ENCODE peak calls at places on chromosome 9, in five cellular contexts. W is lower lobe of right lung, Q is PC-3, O is uterus, G is fibroblast of lung. K is an unnamed sample. For H3K27me3, the result is how much of the 10 kb centered on the place peaks cover.

GRCh38 chr9:87567566-87567965 is 69.9 kb downstream of the DAPK1 start:
- DNase-seq in W (no peak), G (peak), Q (no peak), O (no peak), K (no peak)

GRCh38 chr9:134676886-134677285 is 35.3 kb downstream of the COL5A1 start:
- DNase-seq in Q (no peak), O (no peak), G (no peak), W (peak), K (no peak)

GRCh38 chr9:26579047-26579446 is 313.6 kb downstream of the CAAP1 start:
- DNase-seq in G (no peak), O (no peak), W (no peak), Q (no peak), K (no peak)

GRCh38 chr9:121286973-121287721 is 19.2 kb downstream of the GSN start:
- DNase-seq in Q (peak), O (peak), W (peak), G (peak), K (peak)

GRCh38 chr9:131382850-131383729 is 10.8 kb upstream of the PRRC2B start:
- DNase-seq in G (peak), W (no peak), Q (peak), O (peak), K (peak)

GRCh38 chr9:6944093-6944551 is 186.3 kb downstream of the KDM4C start:
- DNase-seq in G (peak), O (no peak), Q (peak), W (no peak), K (peak)

GRCh38 chr9:68947842-68948569 is 65.9 kb downstream of the PRKACG start:
- DNase-seq in G (no peak), W (no peak), O (no peak), Q (no peak), K (no peak)

GRCh38 chr9:122180633-122181032 is 20.9 kb downstream of the MORN5 start:
- DNase-seq in G (peak), W (no peak), O (peak), Q (peak), K (peak)

GRCh38 chr9:13598738-13599137 is 319.2 kb upstream of the MPDZ start:
- DNase-seq in W (no peak), G (peak), Q (no peak), O (no peak), K (no peak)

GRCh38 chr9:3879731-3880493 is 354.1 kb upstream of the RFX3 start:
- DNase-seq in O (no peak), G (no peak), W (no peak), Q (peak), K (no peak)

GRCh38 chr9:23636199-23636598 is 189.8 kb downstream of the ELAVL2 start:
- DNase-seq in W (no peak), G (no peak), O (no peak), Q (no peak), K (no peak)

GRCh38 chr9:34777667-34778066 is 67.7 kb upstream of the CCL21 start:
- DNase-seq in G (no peak), O (no peak), Q (no peak), W (no peak), K (no peak)

GRCh38 chr9:6557883-6558282 is 87.6 kb downstream of the GLDC start:
- DNase-seq in W (no peak), G (no peak), Q (no peak), O (no peak), K (peak)

GRCh38 chr9:90095682-90096081 is 490.9 kb downstream of the GADD45G start:
- DNase-seq in O (no peak), Q (no peak), W (no peak), G (no peak), K (no peak)

GRCh38 chr9:134318481-134318891 is 7.8 kb upstream of the RXRA start:
- DNase-seq in W (peak), Q (no peak), O (peak), G (no peak), K (no peak)

GRCh38 chr9:72577212-72577753 is 55.9 kb downstream of the TMC1 start:
- DNase-seq in W (no peak), O (peak), G (peak), Q (peak), K (peak)

GRCh38 chr9:112252194-112252593 is 77.1 kb upstream of the SUSD1 start:
- DNase-seq in G (no peak), Q (peak), W (no peak), O (no peak), K (no peak)

GRCh38 chr9:106697799-106698591 is 165.0 kb upstream of the ZNF462 start:
- DNase-seq in W (peak), Q (no peak), O (peak), G (peak), K (peak)

GRCh38 chr9:27352457-27353188 is 55.7 kb upstream of the EQTN start:
- DNase-seq in W (no peak), O (no peak), Q (no peak), G (no peak), K (no peak)

GRCh38 chr9:121055642-121056143 is 5.6 kb upstream of the C5 start:
- DNase-seq in Q (peak), W (no peak), O (no peak), G (no peak), K (no peak)

GRCh38 chr9:32251539-32251938 is 132.9 kb upstream of the ACO1 start:
- DNase-seq in G (peak), Q (peak), W (no peak), O (peak), K (peak)

GRCh38 chr9:137918331-137919094 is 40.9 kb downstream of the CACNA1B start:
- DNase-seq in G (no peak), O (no peak), W (no peak), Q (no peak), K (no peak)

GRCh38 chr9:86788456-86788855 is 158.8 kb downstream of the GAS1 start:
- DNase-seq in O (no peak), W (no peak), Q (no peak), G (peak), K (no peak)

GRCh38 chr9:68540712-68541535 is at the start of gene TMEM252:
- DNase-seq in W (no peak), Q (no peak), G (no peak), O (no peak), K (no peak)

GRCh38 chr9:81789751-81790150 is 100.4 kb upstream of the TLE1 start:
- DNase-seq in W (no peak), Q (no peak), O (no peak), G (peak), K (no peak)

GRCh38 chr9:72839140-72839539 is 113.7 kb downstream of the ALDH1A1 start:
- DNase-seq in Q (no peak), W (no peak), O (no peak), G (peak), K (no peak)

GRCh38 chr9:89482056-89482784 is 15.7 kb downstream of the SEMA4D start:
- DNase-seq in Q (no peak), O (no peak), G (no peak), W (no peak), K (no peak)

GRCh38 chr9:76456202-76456926 is 2.6 kb upstream of the GCNT1 start:
- DNase-seq in O (no peak), W (no peak), G (peak), Q (peak), K (peak)

DNA sequence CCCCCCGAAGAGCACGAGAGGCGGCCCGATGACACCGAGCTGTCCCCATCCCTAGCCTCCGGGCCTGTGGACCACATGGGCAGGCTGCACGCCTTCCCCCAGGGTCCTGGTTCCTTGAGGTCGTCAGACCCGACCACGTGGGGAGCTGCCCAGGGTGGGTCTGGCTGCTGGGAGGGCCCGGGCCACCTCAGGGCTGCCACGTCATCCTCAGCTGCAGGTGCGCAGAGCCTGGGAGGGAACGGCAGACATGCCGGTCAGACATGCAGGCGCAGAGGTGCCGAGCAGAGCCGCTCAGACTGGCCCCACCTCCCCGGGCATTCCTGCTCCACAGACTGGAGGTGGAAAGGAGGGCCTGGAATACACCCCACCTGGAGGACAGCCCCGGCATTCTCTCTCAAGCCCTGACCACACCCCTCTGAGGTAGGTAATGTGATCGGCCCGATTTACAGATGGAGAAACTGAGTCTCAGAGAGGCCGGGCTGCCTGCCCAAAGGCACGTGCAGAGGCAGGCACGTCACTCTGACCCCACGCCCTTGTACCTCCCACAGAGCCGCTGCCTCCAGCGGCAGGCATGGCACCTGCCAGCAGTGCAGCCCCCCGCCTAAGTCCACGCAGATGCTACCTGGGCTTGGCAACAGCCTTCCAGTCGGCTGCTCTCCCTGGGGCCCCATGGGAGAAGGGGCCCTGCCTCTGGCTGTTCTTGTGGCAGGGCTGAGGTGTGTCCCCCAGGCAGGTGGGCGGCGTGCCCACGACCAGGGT is 649 bp downstream of the CCDC187 start:
- DNase-seq in Q (no peak), W (no peak), O (no peak), G (no peak), K (no peak)
- H3K27me3 ChIP-seq in Q (under half), W (under half), O (under half), G (under half), K (under half)

GRCh38 chr9:96026655-96027213 is 151.2 kb downstream of the ERCC6L2 start:
- DNase-seq in O (no peak), Q (no peak), G (no peak), W (no peak), K (no peak)

GRCh38 chr9:96025995-96026572 is 150.6 kb downstream of the ERCC6L2 start:
- DNase-seq in W (no peak), G (no peak), Q (no peak), O (no peak), K (no peak)

GRCh38 chr9:96031366-96031824 is 155.9 kb downstream of the ERCC6L2 start:
- DNase-seq in Q (peak), O (peak), G (no peak), W (no peak), K (no peak)

GRCh38 chr9:96029722-96030515 is 154.4 kb downstream of the ERCC6L2 start:
- DNase-seq in O (no peak), Q (no peak), G (no peak), W (no peak), K (no peak)

GRCh38 chr9:96027271-96028131 is 152.0 kb downstream of the ERCC6L2 start:
- DNase-seq in Q (no peak), W (no peak), G (no peak), O (no peak), K (peak)
- H3K27me3 ChIP-seq in Q (under half), W (under half), G (under half), O (under half), K (under half)

DNA sequence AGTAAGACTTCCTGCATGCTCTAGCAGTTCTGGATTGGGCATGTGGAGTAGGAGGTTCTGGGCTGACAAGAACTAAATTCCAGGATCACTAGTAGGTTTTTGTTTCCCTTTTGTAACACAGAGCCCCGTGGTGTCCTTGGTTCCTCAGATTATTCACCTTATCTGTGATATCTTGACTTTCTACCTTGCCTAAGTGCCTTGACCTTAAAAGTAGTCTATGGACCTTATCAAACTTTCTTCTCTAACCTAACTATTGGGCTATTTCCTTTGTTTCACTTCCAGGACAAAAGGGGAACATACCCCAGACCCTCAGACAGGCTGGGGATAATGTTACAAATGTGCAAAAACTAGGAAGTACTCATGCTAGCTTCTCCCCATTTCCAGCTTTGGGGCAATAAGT is 595.3 kb downstream of the PSAT1 start:
- DNase-seq in W (no peak), Q (no peak), O (no peak), G (no peak), K (no peak)
- H3K27me3 ChIP-seq in W (under half), Q (under half), O (under half), G (under half), K (under half)

DNA sequence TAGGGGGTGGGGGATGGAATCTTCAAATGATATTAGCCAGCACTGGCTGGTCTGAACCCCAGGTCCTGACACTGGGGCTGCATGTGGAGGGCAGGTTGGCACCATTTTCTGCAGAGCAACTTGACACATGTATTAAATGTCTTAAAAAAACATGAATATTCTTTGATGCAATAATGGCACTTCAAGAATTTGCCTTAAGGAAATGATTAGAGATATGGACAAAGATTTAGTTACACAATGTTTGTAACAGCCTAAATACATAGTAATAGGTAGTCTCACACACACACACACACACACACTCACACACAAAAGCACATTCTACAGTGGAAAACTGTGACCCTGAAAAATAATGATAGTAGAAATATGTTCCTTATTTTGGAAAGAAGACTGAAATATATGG is 3.6 kb downstream of the SVEP1 start:
- DNase-seq in W (no peak), G (no peak), O (no peak), Q (no peak), K (peak)
- H3K27me3 ChIP-seq in W (under half), G (under half), O (under half), Q (under half), K (under half)

GRCh38 chr9:132770775-132771310 is 100.6 kb downstream of the GTF3C4 start:
- DNase-seq in O (no peak), Q (no peak), W (no peak), G (no peak), K (no peak)

GRCh38 chr9:132773764-132774339 is 103.6 kb downstream of the GTF3C4 start:
- DNase-seq in G (no peak), O (no peak), W (no peak), Q (no peak), K (no peak)

GRCh38 chr9:132769895-132770774 is 99.9 kb downstream of the GTF3C4 start:
- DNase-seq in G (peak), Q (peak), W (peak), O (peak), K (peak)

GRCh38 chr9:132774886-132775285 is 103.2 kb downstream of the AK8 start:
- DNase-seq in Q (no peak), G (no peak), W (no peak), O (no peak), K (no peak)

GRCh38 chr9:132773093-132773492 is 102.8 kb downstream of the GTF3C4 start:
- DNase-seq in O (no peak), Q (no peak), G (no peak), W (no peak), K (no peak)
- H3K27me3 ChIP-seq in O (under half), Q (under half), G (under half), W (under half), K (under half)

GRCh38 chr9:74496819-74497749 is at the start of gene RORB:
- DNase-seq in W (peak), O (peak), G (peak), Q (no peak), K (peak)

GRCh38 chr9:74498616-74499095 is 1.5 kb downstream of the RORB start:
- DNase-seq in O (no peak), G (peak), Q (no peak), W (no peak), K (no peak)

GRCh38 chr9:74499770-74500583 is 2.8 kb downstream of the RORB start:
- DNase-seq in W (no peak), G (peak), Q (no peak), O (no peak), K (no peak)

GRCh38 chr9:74499111-74499601 is 2.0 kb downstream of the RORB start:
- DNase-seq in O (no peak), W (no peak), Q (no peak), G (peak), K (no peak)

DNA sequence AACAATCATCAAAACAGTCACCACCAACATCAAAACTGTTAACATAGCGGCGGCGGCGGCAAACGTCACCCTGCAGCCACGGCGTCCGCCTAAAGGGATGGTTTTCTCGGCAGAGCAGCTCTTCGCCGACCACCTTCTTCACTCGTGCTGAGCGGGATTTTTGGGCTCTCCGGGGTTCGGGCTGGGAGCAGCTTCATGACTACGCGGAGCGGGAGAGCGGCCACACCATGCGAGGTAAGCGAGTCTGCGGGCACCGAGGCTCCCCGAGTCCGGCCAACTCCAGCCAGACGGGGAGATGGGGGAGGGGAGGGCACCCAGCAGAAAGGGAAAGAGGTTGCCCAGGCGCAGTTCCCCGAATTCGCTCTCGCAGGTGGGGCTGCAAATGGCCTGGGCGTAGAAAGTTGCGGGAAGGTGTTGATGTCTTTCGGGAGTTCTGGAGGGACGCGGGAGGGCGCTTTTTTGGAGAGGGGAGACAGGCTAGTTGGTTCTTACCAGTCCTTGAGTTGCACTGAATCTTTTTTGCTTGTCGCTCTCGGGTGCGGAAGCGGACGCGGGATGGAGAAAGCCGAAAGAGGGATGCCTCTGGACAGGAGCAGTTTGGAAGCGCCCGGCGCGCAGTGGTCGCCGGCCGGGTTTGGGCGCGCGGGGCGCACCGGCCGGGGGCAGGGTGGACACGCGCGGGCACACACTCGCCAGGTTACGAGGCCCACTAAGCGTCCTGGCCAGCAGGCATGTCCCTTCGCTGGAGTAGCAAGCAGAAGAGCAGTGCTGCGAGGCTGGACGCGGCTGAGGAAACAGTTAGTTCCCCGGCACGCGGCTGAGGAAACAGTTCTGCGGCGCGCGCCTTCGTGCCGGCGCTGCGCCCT is 848 bp downstream of the RORB start:
- DNase-seq in W (peak), Q (no peak), G (peak), O (no peak), K (peak)
- H3K27me3 ChIP-seq in W (half or more), Q (under half), G (under half), O (under half), K (under half)